ENCODE peak calls at places on chromosomes 11 and 22, in eight cellular contexts. R, Z, N, L, K, Y, C and O are unnamed samples.

GRCh38 chr11:27718346-27718852 is 18.1 kb upstream of the BDNF start:
- DNase-seq in Y (peak; percentile 99), N (no peak), K (no peak), C (no peak), R (no peak), Z (peak; percentile 84), L (peak; percentile 16), O (peak; percentile 86)

GRCh38 chr22:42857845-42858481 is 890 bp upstream of the ARFGAP3 start:
- DNase-seq in K (no peak), R (no peak), N (no peak), C (no peak), L (no peak), Y (no peak), Z (no peak), O (peak; percentile 22)

GRCh38 chr11:69154938-69155301 is 815 bp upstream of the SMIM38 start:
- DNase-seq in K (no peak), C (no peak), L (no peak), N (no peak), Y (no peak), Z (no peak), R (no peak), O (no peak)

GRCh38 chr11:792873-793272 is 3.0 kb upstream of the CEND1 start:
- DNase-seq in N (no peak), K (no peak), R (no peak), Z (no peak), L (no peak), C (no peak), Y (no peak), O (no peak)

GRCh38 chr11:575324-575995 is 810 bp upstream of the PHRF1 start:
- DNase-seq in Y (peak; percentile 37), Z (no peak), L (no peak), R (no peak), C (no peak), N (peak; percentile 83), K (no peak), O (peak; percentile 95)

GRCh38 chr22:37386441-37386840 is 40.8 kb downstream of the ELFN2 start:
- DNase-seq in R (no peak), Z (no peak), N (no peak), Y (no peak), C (no peak), L (no peak), K (no peak), O (no peak)

GRCh38 chr11:17954395-17955252 is 58.2 kb downstream of the SERGEF start:
- DNase-seq in R (no peak), Z (no peak), K (no peak), Y (peak; percentile 20), L (no peak), C (no peak), N (no peak), O (no peak)

GRCh38 chr11:126879516-126879915 is 121.1 kb downstream of the KIRREL3 start:
- DNase-seq in Z (no peak), C (no peak), K (no peak), L (no peak), N (no peak), R (no peak), Y (no peak), O (no peak)

GRCh38 chr11:9858822-9859221 is 194.9 kb downstream of the SWAP70 start:
- DNase-seq in K (no peak), Y (peak; percentile 34), Z (no peak), R (no peak), N (no peak), L (no peak), C (no peak), O (peak; percentile 16)

GRCh38 chr11:30741039-30741550 is 154.9 kb upstream of the MPPED2 start:
- DNase-seq in Y (peak; percentile 92), K (no peak), C (no peak), N (no peak), Z (no peak), L (peak; percentile 33), R (no peak), O (peak; percentile 42)

GRCh38 chr11:1049911-1050580 is 13.5 kb upstream of the MUC6 start:
- DNase-seq in N (no peak), Z (no peak), C (no peak), Y (no peak), R (no peak), L (no peak), K (no peak), O (no peak)

GRCh38 chr11:8604078-8604723 is 10.2 kb upstream of the STK33 start:
- DNase-seq in K (peak; percentile 55), N (peak; percentile 31), C (no peak), L (peak; percentile 100), Z (peak; percentile 100), R (no peak), Y (peak; percentile 100), O (peak; percentile 71)

GRCh38 chr11:96246718-96247540 is 96.1 kb downstream of the MAML2 start:
- DNase-seq in Z (peak; percentile 65), L (peak; percentile 67), C (no peak), K (no peak), N (no peak), Y (peak; percentile 77), R (no peak), O (peak; percentile 35)

GRCh38 chr22:24402460-24403192 is 24.8 kb upstream of the ADORA2A start:
- DNase-seq in N (no peak), K (no peak), Z (peak; percentile 91), R (no peak), L (peak; percentile 94), Y (peak; percentile 93), C (no peak), O (peak; percentile 57)

GRCh38 chr11:112085822-112086421 is 634 bp downstream of the TIMM8B start:
- DNase-seq in C (no peak), Y (peak; percentile 18), K (peak; percentile 37), Z (peak; percentile 29), R (no peak), N (no peak), L (peak; percentile 13), O (peak; percentile 65)

GRCh38 chr11:9573775-9574555 is 495 bp downstream of the WEE1 start:
- DNase-seq in L (no peak), K (peak; percentile 34), R (no peak), Z (no peak), N (no peak), C (no peak), Y (no peak), O (peak; percentile 71)

GRCh38 chr11:11057472-11057854 is 199.6 kb upstream of the ZBED5 start:
- DNase-seq in C (no peak), R (no peak), Y (no peak), Z (no peak), K (no peak), L (no peak), N (no peak), O (no peak)

GRCh38 chr11:21048626-21049025 is 379.2 kb downstream of the NELL1 start:
- DNase-seq in Y (no peak), C (no peak), N (no peak), K (no peak), Z (no peak), L (no peak), R (no peak), O (no peak)

GRCh38 chr11:7826316-7826715 is 29.6 kb upstream of the OR5P2 start:
- DNase-seq in C (no peak), Y (no peak), R (no peak), N (no peak), K (no peak), L (peak; percentile 17), Z (no peak), O (no peak)